ENCODE peak calls at places on chromosomes 6 and 20, in nine cellular contexts. E is NCI-H1694; H is A673; A is SJSA1; I is GM13977; F is uterus; M is PC-9; L is stimulated activated CD4-positive, alpha-beta T cell treated with anti-CD3 and anti-CD28 coated beads, Interleukin-12 subunit alpha, Interleukin-12 subunit beta, amount 100 ng/mL, for 4 hours; S is amniotic stem cell. V is an unnamed sample.

GRCh38 chr20:62607366-62608217 is 34.7 kb upstream of the SLCO4A1 start:
- DNase-seq in E (no peak), H (no peak), A (no peak), I (no peak), F (no peak), M (no peak), L (no peak), S (no peak), V (no peak)

GRCh38 chr20:29296256-29297230 is 1960.9 kb upstream of the DEFB115 start:
- DNase-seq in E (no peak), H (no peak), A (no peak), I (no peak), F (no peak), M (no peak), L (no peak), S (no peak), V (no peak)

GRCh38 chr6:25311251-25311910 is 32.2 kb downstream of the CARMIL1 start:
- DNase-seq in E (no peak), H (no peak), A (peak; percentile 44), I (no peak), F (no peak), M (peak; percentile 59), L (no peak), S (peak; percentile 29), V (no peak)

GRCh38 chr6:105181981-105182515 is 2.2 kb upstream of the POPDC3 start:
- DNase-seq in E (no peak), H (no peak), A (no peak), I (no peak), F (no peak), M (no peak), L (no peak), S (no peak), V (no peak)

GRCh38 chr20:29443819-29444218 is 1813.6 kb upstream of the DEFB115 start:
- DNase-seq in E (no peak), H (no peak), A (no peak), I (no peak), F (no peak), M (no peak), L (no peak), S (no peak), V (no peak)

GRCh38 chr6:115729036-115729435 is 331.7 kb downstream of the FRK start:
- DNase-seq in E (no peak), H (no peak), A (no peak), I (no peak), F (no peak), M (no peak), L (no peak), S (no peak), V (no peak)

GRCh38 chr6:56714273-56714672 is 71.6 kb upstream of the DST start:
- DNase-seq in E (no peak), H (peak; percentile 56), A (no peak), I (peak; percentile 27), F (no peak), M (peak; percentile 61), L (no peak), S (no peak), V (no peak)

GRCh38 chr20:32040142-32040953 is 11.7 kb upstream of the HCK start:
- DNase-seq in E (no peak), H (no peak), A (no peak), I (no peak), F (no peak), M (no peak), L (no peak), S (no peak), V (no peak)

GRCh38 chr6:36345681-36346417 is 9.2 kb upstream of the BNIP5 start:
- DNase-seq in E (no peak), H (no peak), A (no peak), I (no peak), F (no peak), M (no peak), L (no peak), S (no peak), V (no peak)

GRCh38 chr20:13995841-13996240 is 525 bp downstream of the MACROD2 start:
- DNase-seq in E (no peak), H (peak; percentile 14), A (no peak), I (no peak), F (peak; percentile 27), M (no peak), L (no peak), S (no peak), V (peak; percentile 36)

GRCh38 chr6:41578714-41579610 is 32.8 kb downstream of the FOXP4 start:
- DNase-seq in E (no peak), H (peak; percentile 59), A (peak; percentile 47), I (no peak), F (no peak), M (no peak), L (no peak), S (no peak), V (no peak)

GRCh38 chr20:44527716-44528199 is 5.9 kb upstream of the SERINC3 start:
- DNase-seq in E (no peak), H (no peak), A (no peak), I (no peak), F (no peak), M (no peak), L (no peak), S (no peak), V (no peak)

GRCh38 chr6:32112436-32112980 is 3.4 kb upstream of the TNXB start:
- DNase-seq in E (no peak), H (no peak), A (no peak), I (no peak), F (peak; percentile 78), M (no peak), L (no peak), S (no peak), V (peak; percentile 64)

GRCh38 chr20:37801921-37802320 is 101.0 kb upstream of the VSTM2L start:
- DNase-seq in E (no peak), H (no peak), A (no peak), I (no peak), F (no peak), M (no peak), L (no peak), S (no peak), V (no peak)

GRCh38 chr6:161272600-161273355 is 1.1 kb downstream of the AGPAT4 start:
- DNase-seq in E (no peak), H (no peak), A (peak; percentile 30), I (no peak), F (no peak), M (no peak), L (no peak), S (no peak), V (no peak)

GRCh38 chr20:11376998-11377397 is 540.7 kb upstream of the BTBD3 start:
- DNase-seq in E (no peak), H (no peak), A (no peak), I (no peak), F (no peak), M (no peak), L (no peak), S (no peak), V (no peak)

GRCh38 chr6:165950316-165950715 is 217.3 kb downstream of the TBXT start:
- DNase-seq in E (no peak), H (no peak), A (no peak), I (no peak), F (no peak), M (no peak), L (no peak), S (no peak), V (no peak)

GRCh38 chr6:170140129-170140528 is 150.7 kb downstream of the DLL1 start:
- DNase-seq in E (no peak), H (no peak), A (no peak), I (no peak), F (no peak), M (no peak), L (no peak), S (no peak), V (no peak)

GRCh38 chr20:2599265-2600060 is 53.0 kb upstream of the NOP56 start:
- DNase-seq in E (no peak), H (peak; percentile 13), A (no peak), I (no peak), F (no peak), M (no peak), L (no peak), S (no peak), V (no peak)

GRCh38 chr20:57998276-57998675 is 230.2 kb downstream of the ANKRD60 start:
- DNase-seq in E (no peak), H (no peak), A (no peak), I (no peak), F (no peak), M (no peak), L (no peak), S (no peak), V (no peak)

GRCh38 chr20:20211274-20211987 is 156.5 kb upstream of the INSM1 start:
- DNase-seq in E (no peak), H (peak; percentile 23), A (peak; percentile 26), I (no peak), F (no peak), M (no peak), L (no peak), S (no peak), V (no peak)

GRCh38 chr6:139834232-139834631 is 459.8 kb upstream of the CITED2 start:
- DNase-seq in E (no peak), H (no peak), A (no peak), I (no peak), F (no peak), M (no peak), L (no peak), S (no peak), V (no peak)

GRCh38 chr6:88919032-88919431 is 44.4 kb downstream of the RNGTT start:
- DNase-seq in E (no peak), H (peak; percentile 9), A (no peak), I (no peak), F (no peak), M (no peak), L (no peak), S (no peak), V (no peak)

GRCh38 chr6:99297006-99297405 is 52.5 kb downstream of the FAXC start:
- DNase-seq in E (no peak), H (no peak), A (no peak), I (no peak), F (no peak), M (no peak), L (no peak), S (no peak), V (no peak)

GRCh38 chr6:135212020-135212806 is 31.1 kb downstream of the MYB start:
- DNase-seq in E (no peak), H (peak; percentile 40), A (no peak), I (no peak), F (no peak), M (peak; percentile 90), L (no peak), S (no peak), V (no peak)

GRCh38 chr20:31547017-31547675 is 32.9 kb downstream of the HM13 start:
- DNase-seq in E (peak; percentile 90), H (peak; percentile 91), A (peak; percentile 80), I (peak; percentile 80), F (peak; percentile 87), M (peak; percentile 69), L (peak; percentile 71), S (peak; percentile 56), V (peak; percentile 85)

GRCh38 chr6:35401514-35401913 is 50.6 kb upstream of the FANCE start:
- DNase-seq in E (no peak), H (no peak), A (no peak), I (no peak), F (no peak), M (peak; percentile 93), L (no peak), S (no peak), V (no peak)

GRCh38 chr6:2396856-2397640 is 151.6 kb upstream of the GMDS start:
- DNase-seq in E (no peak), H (no peak), A (peak; percentile 67), I (no peak), F (no peak), M (no peak), L (no peak), S (peak; percentile 6), V (no peak)

GRCh38 chr6:151137441-151137984 is 102.3 kb upstream of the AKAP12 start:
- DNase-seq in E (no peak), H (peak; percentile 15), A (no peak), I (no peak), F (no peak), M (no peak), L (no peak), S (no peak), V (no peak)

GRCh38 chr6:34561227-34561530 is 5.0 kb upstream of the SPDEF start:
- DNase-seq in E (no peak), H (no peak), A (no peak), I (no peak), F (no peak), M (peak; percentile 10), L (no peak), S (no peak), V (no peak)

GRCh38 chr6:167444602-167445346 is 119.9 kb downstream of the TTLL2 start:
- DNase-seq in E (no peak), H (no peak), A (no peak), I (no peak), F (no peak), M (no peak), L (no peak), S (no peak), V (no peak)

V was measured in gastrocnemius medialis.